ENCODE peak calls at places on chromosome 11, in nine cellular contexts. One of them, this sample, is unnamed.

GRCh38 chr11:77322506-77322905 is 21.0 kb upstream of the GDPD4 start:
- DNase-seq in heart left ventricle: no peak
- DNase-seq in coronary artery: no peak
- DNase-seq in epithelial cell of esophagus: no peak
- DNase-seq in CD8-positive, alpha-beta T cell: no peak
- DNase-seq in foreskin fibroblast: peak; percentile 92
- DNase-seq in CD4-positive, alpha-beta T cell: no peak
- DNase-seq in cardiac fibroblast: peak; percentile 62
- DNase-seq in fibroblast of lung: peak; percentile 93
- DNase-seq in this sample: no peak

GRCh38 chr11:93614111-93614784 is 47.2 kb upstream of the CEP295 start:
- DNase-seq in coronary artery: no peak
- DNase-seq in cardiac fibroblast: no peak
- DNase-seq in foreskin fibroblast: peak; percentile 2
- DNase-seq in CD4-positive, alpha-beta T cell: peak; percentile 5
- DNase-seq in CD8-positive, alpha-beta T cell: no peak
- DNase-seq in fibroblast of lung: no peak
- DNase-seq in epithelial cell of esophagus: no peak
- DNase-seq in heart left ventricle: no peak
- DNase-seq in this sample: no peak

GRCh38 chr11:71563401-71563800 is 2.0 kb upstream of the KRTAP5-10 start:
- DNase-seq in coronary artery: no peak
- DNase-seq in cardiac fibroblast: peak; percentile 48
- DNase-seq in epithelial cell of esophagus: peak; percentile 52
- DNase-seq in fibroblast of lung: peak; percentile 29
- DNase-seq in CD4-positive, alpha-beta T cell: no peak
- DNase-seq in CD8-positive, alpha-beta T cell: no peak
- DNase-seq in foreskin fibroblast: peak; percentile 60
- DNase-seq in heart left ventricle: no peak
- DNase-seq in this sample: no peak

GRCh38 chr11:17781221-17781620 is 46.6 kb downstream of the KCNC1 start:
- DNase-seq in epithelial cell of esophagus: peak; percentile 85
- DNase-seq in CD4-positive, alpha-beta T cell: no peak
- DNase-seq in CD8-positive, alpha-beta T cell: no peak
- DNase-seq in heart left ventricle: no peak
- DNase-seq in foreskin fibroblast: no peak
- DNase-seq in cardiac fibroblast: no peak
- DNase-seq in fibroblast of lung: no peak
- DNase-seq in coronary artery: no peak
- DNase-seq in this sample: no peak

GRCh38 chr11:130781906-130782305 is 134.4 kb downstream of the SNX19 start:
- DNase-seq in CD8-positive, alpha-beta T cell: no peak
- DNase-seq in foreskin fibroblast: peak; percentile 79
- DNase-seq in CD4-positive, alpha-beta T cell: no peak
- DNase-seq in heart left ventricle: no peak
- DNase-seq in epithelial cell of esophagus: peak; percentile 57
- DNase-seq in cardiac fibroblast: peak; percentile 40
- DNase-seq in fibroblast of lung: peak; percentile 35
- DNase-seq in coronary artery: peak; percentile 68
- DNase-seq in this sample: no peak

GRCh38 chr11:62048101-62048500 is 75.7 kb upstream of the INCENP start:
- DNase-seq in heart left ventricle: no peak
- DNase-seq in foreskin fibroblast: peak; percentile 38
- DNase-seq in coronary artery: no peak
- DNase-seq in fibroblast of lung: peak; percentile 30
- DNase-seq in cardiac fibroblast: peak; percentile 48
- DNase-seq in CD8-positive, alpha-beta T cell: no peak
- DNase-seq in CD4-positive, alpha-beta T cell: no peak
- DNase-seq in epithelial cell of esophagus: peak; percentile 94
- DNase-seq in this sample: no peak

GRCh38 chr11:122723576-122723975 is 68.1 kb downstream of the UBASH3B start:
- DNase-seq in coronary artery: no peak
- DNase-seq in heart left ventricle: no peak
- DNase-seq in fibroblast of lung: no peak
- DNase-seq in CD4-positive, alpha-beta T cell: no peak
- DNase-seq in cardiac fibroblast: no peak
- DNase-seq in foreskin fibroblast: no peak
- DNase-seq in CD8-positive, alpha-beta T cell: no peak
- DNase-seq in epithelial cell of esophagus: no peak
- DNase-seq in this sample: no peak

GRCh38 chr11:131977231-131977630 is 606.8 kb downstream of the NTM start:
- DNase-seq in cardiac fibroblast: peak; percentile 18
- DNase-seq in CD4-positive, alpha-beta T cell: no peak
- DNase-seq in fibroblast of lung: no peak
- DNase-seq in foreskin fibroblast: peak; percentile 69
- DNase-seq in coronary artery: no peak
- DNase-seq in CD8-positive, alpha-beta T cell: no peak
- DNase-seq in heart left ventricle: no peak
- DNase-seq in epithelial cell of esophagus: peak; percentile 99
- DNase-seq in this sample: no peak

GRCh38 chr11:100863080-100863581 is 176.0 kb downstream of the ARHGAP42 start:
- DNase-seq in CD8-positive, alpha-beta T cell: no peak
- DNase-seq in cardiac fibroblast: peak; percentile 85
- DNase-seq in heart left ventricle: peak; percentile 47
- DNase-seq in coronary artery: no peak
- DNase-seq in foreskin fibroblast: peak; percentile 82
- DNase-seq in CD4-positive, alpha-beta T cell: no peak
- DNase-seq in fibroblast of lung: peak; percentile 78
- DNase-seq in epithelial cell of esophagus: peak; percentile 24
- DNase-seq in this sample: no peak

GRCh38 chr11:67468509-67468834 is 579 bp downstream of the TMEM134 start:
- DNase-seq in cardiac fibroblast: no peak
- DNase-seq in epithelial cell of esophagus: no peak
- DNase-seq in CD4-positive, alpha-beta T cell: no peak
- DNase-seq in fibroblast of lung: no peak
- DNase-seq in CD8-positive, alpha-beta T cell: no peak
- DNase-seq in coronary artery: no peak
- DNase-seq in foreskin fibroblast: no peak
- DNase-seq in heart left ventricle: no peak
- DNase-seq in this sample: no peak

GRCh38 chr11:67470337-67471002 is 1.4 kb upstream of the TMEM134 start:
- DNase-seq in foreskin fibroblast: no peak
- DNase-seq in fibroblast of lung: no peak
- DNase-seq in coronary artery: no peak
- DNase-seq in cardiac fibroblast: no peak
- DNase-seq in CD8-positive, alpha-beta T cell: no peak
- DNase-seq in heart left ventricle: no peak
- DNase-seq in epithelial cell of esophagus: no peak
- DNase-seq in CD4-positive, alpha-beta T cell: no peak
- DNase-seq in this sample: no peak

GRCh38 chr11:67466962-67467771 is 1.9 kb downstream of the TMEM134 start:
- DNase-seq in foreskin fibroblast: no peak
- DNase-seq in coronary artery: no peak
- DNase-seq in CD8-positive, alpha-beta T cell: no peak
- DNase-seq in heart left ventricle: no peak
- DNase-seq in epithelial cell of esophagus: no peak
- DNase-seq in fibroblast of lung: no peak
- DNase-seq in CD4-positive, alpha-beta T cell: no peak
- DNase-seq in cardiac fibroblast: no peak
- DNase-seq in this sample: no peak

GRCh38 chr11:67468056-67468455 is 995 bp downstream of the TMEM134 start:
- DNase-seq in CD8-positive, alpha-beta T cell: no peak
- DNase-seq in coronary artery: no peak
- DNase-seq in cardiac fibroblast: no peak
- DNase-seq in fibroblast of lung: no peak
- DNase-seq in heart left ventricle: no peak
- DNase-seq in foreskin fibroblast: peak; percentile 12
- DNase-seq in epithelial cell of esophagus: peak; percentile 95
- DNase-seq in CD4-positive, alpha-beta T cell: no peak
- DNase-seq in this sample: no peak

GRCh38 chr11:67468835-67469811 is at the start of gene TMEM134:
- DNase-seq in fibroblast of lung: peak; percentile 90
- DNase-seq in CD8-positive, alpha-beta T cell: peak; percentile 86
- DNase-seq in CD4-positive, alpha-beta T cell: peak; percentile 93
- DNase-seq in cardiac fibroblast: peak; percentile 95
- DNase-seq in coronary artery: peak; percentile 96
- DNase-seq in foreskin fibroblast: peak; percentile 97
- DNase-seq in heart left ventricle: peak; percentile 96
- DNase-seq in epithelial cell of esophagus: peak; percentile 94
- DNase-seq in this sample: peak; percentile 88
- TF ChIP-seq CTCF in fibroblast of lung: peak; percentile 19
- TF ChIP-seq CTCF in CD8-positive, alpha-beta T cell: peak; percentile 43
- TF ChIP-seq CTCF in CD4-positive, alpha-beta T cell: no peak
- TF ChIP-seq CTCF in cardiac fibroblast: peak; percentile 21
- TF ChIP-seq CTCF in coronary artery: no peak
- TF ChIP-seq CTCF in foreskin fibroblast: no peak
- TF ChIP-seq CTCF in heart left ventricle: peak; percentile 31
- TF ChIP-seq CTCF in epithelial cell of esophagus: peak; percentile 37
- TF ChIP-seq CTCF in this sample: no peak

DNA sequence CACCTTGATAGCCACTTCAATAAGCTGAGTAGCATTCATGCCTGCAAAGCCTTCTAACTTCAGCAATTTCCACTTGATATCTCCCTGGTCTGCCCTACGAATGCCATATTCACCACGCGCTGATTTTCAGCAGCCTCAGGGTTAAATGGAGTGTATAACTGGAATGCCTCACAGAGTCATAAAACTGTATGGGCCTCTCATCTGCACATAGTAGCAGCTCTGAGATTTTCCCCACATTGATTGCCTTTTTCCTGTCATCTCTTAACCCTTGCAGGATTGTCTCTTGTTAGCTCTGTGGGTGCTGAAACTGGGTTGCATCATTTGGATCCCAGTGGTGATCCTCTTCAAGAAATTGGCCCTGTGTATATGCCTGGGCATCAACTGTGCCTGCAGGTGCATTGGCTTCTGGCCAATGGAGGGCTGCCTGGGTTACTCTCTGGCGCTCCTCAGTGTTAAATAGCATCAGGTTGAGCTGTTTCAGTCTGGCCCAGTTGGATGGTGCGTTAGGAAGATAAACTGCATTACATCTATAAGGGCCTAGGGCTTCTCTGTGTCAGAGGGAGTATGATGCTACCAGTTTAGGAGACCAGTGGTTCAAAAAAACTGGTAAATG is 17.4 kb upstream of the GLYATL1 start:
- DNase-seq in cardiac fibroblast: no peak
- DNase-seq in foreskin fibroblast: no peak
- DNase-seq in heart left ventricle: no peak
- DNase-seq in CD4-positive, alpha-beta T cell: no peak
- DNase-seq in coronary artery: no peak
- DNase-seq in fibroblast of lung: no peak
- DNase-seq in epithelial cell of esophagus: no peak
- DNase-seq in CD8-positive, alpha-beta T cell: no peak
- DNase-seq in this sample: no peak
- TF ChIP-seq CTCF in cardiac fibroblast: no peak
- TF ChIP-seq CTCF in foreskin fibroblast: no peak
- TF ChIP-seq CTCF in heart left ventricle: no peak
- TF ChIP-seq CTCF in CD4-positive, alpha-beta T cell: no peak
- TF ChIP-seq CTCF in coronary artery: no peak
- TF ChIP-seq CTCF in fibroblast of lung: no peak
- TF ChIP-seq CTCF in epithelial cell of esophagus: no peak
- TF ChIP-seq CTCF in CD8-positive, alpha-beta T cell: no peak
- TF ChIP-seq CTCF in this sample: no peak

DNA sequence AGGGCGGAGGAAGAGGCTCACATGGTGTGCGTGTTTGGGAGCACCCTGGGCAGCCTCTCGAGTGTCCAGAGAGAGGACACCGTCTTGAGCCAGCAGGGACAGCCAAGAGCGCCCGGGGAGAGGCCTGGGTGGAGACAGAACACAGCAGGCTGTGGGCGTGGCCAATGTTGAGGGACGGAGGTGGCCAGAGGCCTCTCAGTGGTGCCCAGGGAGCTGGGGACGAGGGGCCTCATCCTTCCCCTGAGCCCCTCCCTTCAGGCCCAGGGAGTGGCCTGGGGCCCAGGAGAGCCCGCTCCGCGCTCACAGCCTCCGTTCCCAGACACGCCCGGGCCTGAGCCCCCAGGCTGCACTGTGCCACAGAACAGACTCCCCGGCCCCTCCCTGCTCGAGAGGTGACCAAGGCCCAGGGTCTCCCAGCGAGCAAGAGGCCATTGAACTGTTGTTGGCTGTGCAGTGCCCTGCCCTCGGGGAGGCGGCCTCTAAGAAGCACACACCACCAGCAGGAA is 48.4 kb downstream of the CDKN1C start:
- DNase-seq in CD8-positive, alpha-beta T cell: no peak
- DNase-seq in foreskin fibroblast: peak; percentile 79
- DNase-seq in epithelial cell of esophagus: no peak
- DNase-seq in CD4-positive, alpha-beta T cell: no peak
- DNase-seq in cardiac fibroblast: peak; percentile 52
- DNase-seq in heart left ventricle: peak; percentile 85
- DNase-seq in fibroblast of lung: peak; percentile 58
- DNase-seq in coronary artery: no peak
- DNase-seq in this sample: no peak
- TF ChIP-seq CTCF in CD8-positive, alpha-beta T cell: no peak
- TF ChIP-seq CTCF in foreskin fibroblast: peak; percentile 23
- TF ChIP-seq CTCF in epithelial cell of esophagus: peak; percentile 25
- TF ChIP-seq CTCF in CD4-positive, alpha-beta T cell: no peak
- TF ChIP-seq CTCF in cardiac fibroblast: peak; percentile 41
- TF ChIP-seq CTCF in heart left ventricle: peak; percentile 33
- TF ChIP-seq CTCF in fibroblast of lung: peak; percentile 50
- TF ChIP-seq CTCF in coronary artery: no peak
- TF ChIP-seq CTCF in this sample: no peak

DNA sequence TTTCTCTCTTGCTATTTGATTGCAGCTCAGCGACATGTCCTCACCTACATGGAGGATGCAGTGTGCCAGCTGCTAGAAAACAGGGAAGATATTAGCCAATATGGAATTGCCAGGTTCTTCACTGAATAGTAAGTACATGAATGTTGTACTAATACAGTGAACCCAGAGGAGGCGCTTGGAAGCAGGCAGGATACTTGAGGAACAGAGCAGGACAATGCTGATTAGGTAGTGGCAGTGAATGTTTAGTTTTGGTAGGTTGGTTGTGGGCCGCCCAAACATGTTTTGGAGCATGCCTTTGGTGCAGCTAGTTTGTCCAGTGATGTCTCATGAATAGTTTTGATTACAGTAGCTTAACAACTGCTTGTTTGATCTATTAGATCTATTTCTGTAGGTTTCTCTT is 50.6 kb downstream of the CSTPP1 start:
- DNase-seq in cardiac fibroblast: no peak
- DNase-seq in CD8-positive, alpha-beta T cell: no peak
- DNase-seq in CD4-positive, alpha-beta T cell: no peak
- DNase-seq in coronary artery: no peak
- DNase-seq in heart left ventricle: no peak
- DNase-seq in epithelial cell of esophagus: peak; percentile 95
- DNase-seq in fibroblast of lung: no peak
- DNase-seq in foreskin fibroblast: no peak
- DNase-seq in this sample: no peak
- TF ChIP-seq CTCF in cardiac fibroblast: no peak
- TF ChIP-seq CTCF in CD8-positive, alpha-beta T cell: no peak
- TF ChIP-seq CTCF in CD4-positive, alpha-beta T cell: no peak
- TF ChIP-seq CTCF in coronary artery: no peak
- TF ChIP-seq CTCF in heart left ventricle: no peak
- TF ChIP-seq CTCF in epithelial cell of esophagus: peak; percentile 66
- TF ChIP-seq CTCF in fibroblast of lung: no peak
- TF ChIP-seq CTCF in foreskin fibroblast: no peak
- TF ChIP-seq CTCF in this sample: no peak

GRCh38 chr11:1825039-1825740 is 9.6 kb upstream of the SYT8 start:
- DNase-seq in foreskin fibroblast: no peak
- DNase-seq in fibroblast of lung: no peak
- DNase-seq in CD8-positive, alpha-beta T cell: no peak
- DNase-seq in cardiac fibroblast: peak; percentile 56
- DNase-seq in epithelial cell of esophagus: no peak
- DNase-seq in coronary artery: no peak
- DNase-seq in heart left ventricle: no peak
- DNase-seq in CD4-positive, alpha-beta T cell: no peak
- DNase-seq in this sample: peak; percentile 20
- TF ChIP-seq CTCF in foreskin fibroblast: no peak
- TF ChIP-seq CTCF in fibroblast of lung: peak; percentile 31
- TF ChIP-seq CTCF in CD8-positive, alpha-beta T cell: no peak
- TF ChIP-seq CTCF in cardiac fibroblast: peak; percentile 54
- TF ChIP-seq CTCF in epithelial cell of esophagus: no peak
- TF ChIP-seq CTCF in coronary artery: no peak
- TF ChIP-seq CTCF in heart left ventricle: peak; percentile 28
- TF ChIP-seq CTCF in CD4-positive, alpha-beta T cell: no peak
- TF ChIP-seq CTCF in this sample: no peak